ENCODE peak calls at places on chromosomes 16 and 17, in ten cellular contexts. E, R, U, H, W, K, Q, Z, A and J are unnamed samples.
A peak's percentile ranks its signal among the peaks of the same experiment; 100 is the strongest.

GRCh38 chr16:51968756-51969155 is 578.2 kb downstream of the TOX3 start:
- DNase-seq in E (no peak), Q (no peak), W (no peak), H (no peak), K (no peak), R (no peak), Z (no peak), A (no peak), U (no peak), J (no peak)

GRCh38 chr17:6574689-6575595 is 18.6 kb upstream of the PITPNM3 start:
- DNase-seq in Q (no peak), K (peak; percentile 69), W (no peak), Z (peak; percentile 40), E (peak; percentile 80), A (no peak), R (peak; percentile 56), H (peak; percentile 86), U (no peak), J (no peak)

GRCh38 chr16:81940781-81941560 is 70.3 kb downstream of the SDR42E1 start:
- DNase-seq in E (peak; percentile 58), W (no peak), Q (peak; percentile 57), A (no peak), Z (no peak), K (no peak), H (no peak), U (no peak), R (no peak), J (peak; percentile 45)

GRCh38 chr17:29005936-29006438 is at the start of gene SEZ6:
- DNase-seq in E (peak; percentile 78), U (no peak), H (no peak), Q (peak; percentile 79), W (peak; percentile 38), A (peak; percentile 75), K (peak; percentile 18), Z (no peak), R (peak; percentile 84), J (peak; percentile 70)

GRCh38 chr17:66276328-66276937 is 26.0 kb upstream of the PRKCA start:
- DNase-seq in W (no peak), U (no peak), Z (no peak), A (no peak), H (no peak), E (no peak), K (no peak), Q (peak; percentile 39), R (no peak), J (no peak)

GRCh38 chr16:52068447-52069074 is 478.4 kb downstream of the TOX3 start:
- DNase-seq in Q (no peak), W (no peak), H (no peak), E (peak; percentile 46), R (no peak), U (no peak), Z (no peak), K (no peak), A (peak; percentile 54), J (no peak)

GRCh38 chr16:68629315-68629900 is 15.7 kb upstream of the CDH3 start:
- DNase-seq in A (no peak), R (no peak), Q (no peak), W (no peak), K (no peak), U (no peak), H (no peak), E (no peak), Z (no peak), J (no peak)

GRCh38 chr16:58020628-58021521 is 4.7 kb upstream of the MMP15 start:
- DNase-seq in E (peak; percentile 59), R (peak; percentile 73), U (no peak), Q (peak; percentile 67), A (peak; percentile 70), K (peak; percentile 56), H (no peak), W (peak; percentile 82), Z (no peak), J (peak; percentile 65)

GRCh38 chr17:82450357-82451106 is at the start of gene CYBC1:
- DNase-seq in R (peak; percentile 95), Q (peak; percentile 84), E (peak; percentile 94), U (peak; percentile 97), A (peak; percentile 95), W (peak; percentile 89), H (peak; percentile 98), K (peak; percentile 93), Z (peak; percentile 63), J (peak; percentile 93)

GRCh38 chr17:60292697-60293096 is 99.2 kb downstream of the USP32 start:
- DNase-seq in H (no peak), W (no peak), Z (no peak), K (no peak), E (no peak), U (no peak), Q (no peak), R (no peak), A (no peak), J (no peak)

GRCh38 chr16:28096974-28097373 is 33.5 kb upstream of the GSG1L start:
- DNase-seq in W (no peak), Z (no peak), E (no peak), R (no peak), H (peak; percentile 84), K (no peak), U (peak; percentile 60), A (no peak), Q (no peak), J (no peak)

GRCh38 chr16:73204359-73205152 is 156.6 kb upstream of the ZFHX3 start:
- DNase-seq in E (no peak), K (no peak), W (no peak), Q (no peak), H (no peak), Z (no peak), U (no peak), R (no peak), A (no peak), J (no peak)

GRCh38 chr17:60630352-60630751 is 30.4 kb downstream of the PPM1D start:
- DNase-seq in K (no peak), H (no peak), Q (no peak), Z (no peak), W (peak; percentile 38), A (no peak), R (peak; percentile 50), U (no peak), E (no peak), J (no peak)

GRCh38 chr16:65621640-65622039 is 499.8 kb upstream of the CDH11 start:
- DNase-seq in Z (no peak), U (no peak), Q (no peak), W (no peak), H (no peak), E (no peak), A (no peak), K (no peak), R (no peak), J (no peak)

GRCh38 chr16:28951410-28951943 is 740 bp downstream of the NFATC2IP start:
- DNase-seq in Q (no peak), H (no peak), K (no peak), E (peak; percentile 56), W (no peak), A (no peak), R (no peak), U (peak; percentile 72), Z (no peak), J (peak; percentile 71)

GRCh38 chr16:8866884-8867482 is 1.8 kb downstream of the CARHSP1 start:
- DNase-seq in U (no peak), Z (no peak), H (no peak), K (no peak), R (no peak), Q (no peak), E (no peak), A (no peak), W (no peak), J (no peak)
- TF ChIP-seq POLR2A in U (no peak), Z (peak; percentile 48), H (no peak), K (no peak), R (no peak), Q (no peak), E (no peak), A (no peak), W (no peak), J (no peak)

GRCh38 chr17:73091770-73092517 is 544 bp downstream of the SLC39A11 start:
- DNase-seq in W (no peak), H (peak; percentile 78), U (no peak), E (peak; percentile 60), A (peak; percentile 38), K (no peak), Q (peak; percentile 74), R (peak; percentile 40), Z (no peak), J (peak; percentile 15)

GRCh38 chr17:73093286-73093685 is 798 bp upstream of the SLC39A11 start:
- DNase-seq in R (no peak), A (no peak), E (no peak), K (no peak), W (no peak), Z (no peak), H (peak; percentile 70), U (no peak), Q (no peak), J (no peak)

GRCh38 chr17:73091410-73091769 is 1.1 kb downstream of the SLC39A11 start:
- DNase-seq in Q (no peak), H (no peak), R (no peak), K (no peak), W (no peak), Z (no peak), A (no peak), U (no peak), E (no peak), J (no peak)

GRCh38 chr17:73090396-73091202 is 1.9 kb downstream of the SLC39A11 start:
- DNase-seq in K (no peak), Q (no peak), W (no peak), U (no peak), R (no peak), Z (no peak), A (no peak), E (no peak), H (peak; percentile 39), J (no peak)

GRCh38 chr17:73092518-73093135 is at the start of gene SLC39A11:
- DNase-seq in U (peak; percentile 96), W (peak; percentile 86), R (peak; percentile 90), Q (peak; percentile 96), Z (peak; percentile 67), K (peak; percentile 91), E (peak; percentile 98), A (peak; percentile 92), H (peak; percentile 98), J (peak; percentile 93)
- TF ChIP-seq POLR2A in U (no peak), W (no peak), R (no peak), Q (peak; percentile 93), Z (peak; percentile 94), K (peak; percentile 40), E (peak; percentile 23), A (no peak), H (no peak), J (peak; percentile 38)

GRCh38 chr17:14069251-14069981 is at the start of gene COX10:
- DNase-seq in H (peak; percentile 97), E (peak; percentile 93), U (peak; percentile 92), K (peak; percentile 88), Q (peak; percentile 80), W (peak; percentile 82), A (peak; percentile 88), Z (peak; percentile 51), R (peak; percentile 86), J (peak; percentile 89)
- TF ChIP-seq POLR2A in H (no peak), E (peak; percentile 71), U (peak; percentile 76), K (peak; percentile 91), Q (peak; percentile 96), W (peak; percentile 38), A (peak; percentile 74), Z (peak; percentile 96), R (peak; percentile 56), J (peak; percentile 92)

GRCh38 chr17:73029021-73029420 is 63.5 kb downstream of the SLC39A11 start:
- DNase-seq in E (no peak), K (no peak), A (peak; percentile 71), Z (no peak), Q (no peak), W (no peak), U (no peak), H (no peak), R (no peak), J (no peak)
- TF ChIP-seq POLR2A in E (no peak), K (no peak), A (no peak), Z (no peak), Q (no peak), W (no peak), U (no peak), H (no peak), R (no peak), J (no peak)